ENCODE peak calls at places on chromosomes 11 and 22, in four cellular contexts. One of them, this sample, is unnamed.

GRCh38 chr11:92978226-92979111 is 9.0 kb downstream of the MTNR1B start:
- DNase-seq in K562: peak
- DNase-seq in HepG2: no peak
- DNase-seq in H1: no peak
- DNase-seq in this sample: no peak

GRCh38 chr11:84886344-84886743 is 740.8 kb downstream of the DLG2 start:
- DNase-seq in K562: no peak
- DNase-seq in HepG2: no peak
- DNase-seq in H1: no peak
- DNase-seq in this sample: no peak

GRCh38 chr11:64649304-64649703 is 58.3 kb downstream of the SLC22A12 start:
- DNase-seq in K562: peak
- DNase-seq in HepG2: peak
- DNase-seq in H1: no peak
- DNase-seq in this sample: peak

GRCh38 chr11:44145011-44145777 is 49.7 kb downstream of the EXT2 start:
- DNase-seq in K562: no peak
- DNase-seq in HepG2: no peak
- DNase-seq in H1: no peak
- DNase-seq in this sample: no peak

GRCh38 chr11:81707881-81708280 is 1025.8 kb downstream of the FAM181B start:
- DNase-seq in K562: no peak
- DNase-seq in HepG2: no peak
- DNase-seq in H1: no peak
- DNase-seq in this sample: no peak

GRCh38 chr22:23424031-23424430 is 156.1 kb downstream of the IGLL1 start:
- DNase-seq in K562: no peak
- DNase-seq in HepG2: no peak
- DNase-seq in H1: no peak
- DNase-seq in this sample: no peak

GRCh38 chr22:44057411-44057987 is 33.4 kb downstream of the PARVB start:
- DNase-seq in K562: no peak
- DNase-seq in HepG2: no peak
- DNase-seq in H1: no peak
- DNase-seq in this sample: no peak

GRCh38 chr11:119823077-119823476 is 94.1 kb upstream of the NECTIN1 start:
- DNase-seq in K562: no peak
- DNase-seq in HepG2: no peak
- DNase-seq in H1: no peak
- DNase-seq in this sample: no peak

GRCh38 chr11:66934971-66935779 is 23.0 kb downstream of the PC start:
- DNase-seq in K562: peak
- DNase-seq in HepG2: no peak
- DNase-seq in H1: no peak
- DNase-seq in this sample: no peak

GRCh38 chr22:19801340-19802000 is 40.9 kb downstream of the TBX1 start:
- DNase-seq in K562: no peak
- DNase-seq in HepG2: no peak
- DNase-seq in H1: no peak
- DNase-seq in this sample: no peak

GRCh38 chr11:66467756-66468155 is 1.1 kb downstream of the PELI3 start:
- DNase-seq in K562: no peak
- DNase-seq in HepG2: no peak
- DNase-seq in H1: no peak
- DNase-seq in this sample: no peak

GRCh38 chr11:114819028-114819427 is 140.7 kb downstream of the NXPE2 start:
- DNase-seq in K562: no peak
- DNase-seq in HepG2: no peak
- DNase-seq in H1: no peak
- DNase-seq in this sample: no peak

GRCh38 chr11:114820621-114821020 is 142.3 kb downstream of the NXPE2 start:
- DNase-seq in K562: peak
- DNase-seq in HepG2: no peak
- DNase-seq in H1: no peak
- DNase-seq in this sample: no peak

GRCh38 chr11:114822038-114822437 is 143.7 kb downstream of the NXPE2 start:
- DNase-seq in K562: no peak
- DNase-seq in HepG2: no peak
- DNase-seq in H1: no peak
- DNase-seq in this sample: no peak

GRCh38 chr11:114818382-114818781 is 140.1 kb downstream of the NXPE2 start:
- DNase-seq in K562: no peak
- DNase-seq in HepG2: no peak
- DNase-seq in H1: no peak
- DNase-seq in this sample: no peak

DNA sequence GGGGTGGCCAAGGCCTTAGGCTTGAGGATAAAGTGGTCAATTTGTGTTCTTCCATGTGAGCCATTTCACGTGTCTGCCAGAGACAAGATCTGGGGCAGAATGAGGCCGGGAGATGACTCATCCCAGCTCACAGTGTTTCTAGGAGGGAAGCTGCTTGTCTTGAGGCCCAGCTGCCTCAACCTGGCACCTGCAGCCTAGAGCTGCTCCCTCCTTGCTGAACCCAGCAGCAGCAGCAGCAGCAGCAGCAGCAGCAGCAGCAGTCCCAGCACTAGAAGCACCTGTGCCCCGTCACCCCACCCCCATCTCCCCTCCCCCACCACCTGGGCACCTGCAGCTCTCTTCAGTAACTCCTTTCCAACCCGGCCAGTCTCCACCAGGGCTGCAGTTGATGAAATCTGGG is 143.3 kb downstream of the NXPE2 start:
- DNase-seq in K562: peak
- DNase-seq in HepG2: no peak
- DNase-seq in H1: no peak
- DNase-seq in this sample: no peak
- TF ChIP-seq FOSL1 in K562: peak
- TF ChIP-seq FOSL1 in HepG2: no peak
- TF ChIP-seq FOSL1 in H1: no peak
- TF ChIP-seq FOSL1 in this sample: no peak

DNA sequence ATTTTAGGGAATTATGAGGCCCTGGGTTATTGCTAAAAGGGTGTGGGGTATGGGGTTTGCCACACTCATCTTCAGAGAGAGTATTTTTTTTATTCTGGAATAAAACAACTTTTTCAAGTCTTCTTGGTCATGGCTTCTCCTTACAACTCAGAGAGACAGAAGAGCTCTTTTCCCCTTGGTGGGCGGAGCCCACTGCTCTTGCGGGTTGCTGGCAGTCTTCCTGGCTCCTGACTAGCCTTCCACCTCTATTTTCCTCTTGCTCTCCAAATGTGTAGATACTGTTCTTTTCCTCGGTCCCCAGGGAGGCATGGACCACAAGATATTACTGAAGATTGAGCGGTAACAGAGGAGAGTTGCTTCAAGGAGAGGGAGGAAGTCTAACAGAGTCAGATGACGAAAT is 210.6 kb downstream of the NTM start:
- DNase-seq in K562: no peak
- DNase-seq in HepG2: no peak
- DNase-seq in H1: no peak
- DNase-seq in this sample: no peak
- TF ChIP-seq SRF in K562: no peak
- TF ChIP-seq SRF in HepG2: no peak
- TF ChIP-seq SRF in H1: no peak
- TF ChIP-seq SRF in this sample: no peak

GRCh38 chr11:79129702-79130101 is 311.1 kb downstream of the TENM4 start:
- DNase-seq in K562: no peak
- DNase-seq in HepG2: no peak
- DNase-seq in H1: no peak
- DNase-seq in this sample: no peak
- TF ChIP-seq FOSL1 in K562: no peak
- TF ChIP-seq FOSL1 in HepG2: no peak
- TF ChIP-seq FOSL1 in H1: no peak
- TF ChIP-seq FOSL1 in this sample: no peak

GRCh38 chr11:110866081-110866480 is 153.8 kb upstream of the ARHGAP20 start:
- DNase-seq in K562: no peak
- DNase-seq in HepG2: no peak
- DNase-seq in H1: no peak
- DNase-seq in this sample: no peak
- TF ChIP-seq SRF in K562: no peak
- TF ChIP-seq SRF in HepG2: no peak
- TF ChIP-seq SRF in H1: no peak
- TF ChIP-seq SRF in this sample: no peak

DNA sequence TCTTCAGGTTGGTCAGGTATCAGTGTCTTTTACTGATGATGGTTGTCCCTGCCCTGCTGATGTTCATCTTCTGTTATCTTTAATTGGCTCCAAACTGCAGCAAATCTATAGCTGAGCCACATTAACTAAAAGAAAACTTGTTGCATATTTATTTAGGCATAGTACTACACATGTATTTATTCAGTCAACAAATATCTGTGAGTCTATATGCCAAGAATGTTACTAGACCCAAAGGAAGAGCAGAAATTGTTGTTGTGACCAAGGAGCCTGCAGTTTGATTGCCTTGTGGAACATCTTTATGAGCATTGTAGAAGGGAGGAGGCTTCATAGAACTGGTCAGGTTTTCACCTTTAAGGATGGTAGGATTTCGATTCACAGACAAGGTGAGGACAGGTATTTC is 10.1 kb downstream of the BMAL1 start:
- DNase-seq in K562: no peak
- DNase-seq in HepG2: no peak
- DNase-seq in H1: no peak
- DNase-seq in this sample: no peak
- TF ChIP-seq FOSL1 in K562: no peak
- TF ChIP-seq FOSL1 in HepG2: no peak
- TF ChIP-seq FOSL1 in H1: no peak
- TF ChIP-seq FOSL1 in this sample: no peak

GRCh38 chr11:21278840-21279239 is 609.5 kb downstream of the NELL1 start:
- DNase-seq in K562: no peak
- DNase-seq in HepG2: no peak
- DNase-seq in H1: no peak
- DNase-seq in this sample: no peak
- TF ChIP-seq SRF in K562: no peak
- TF ChIP-seq SRF in HepG2: no peak
- TF ChIP-seq SRF in H1: no peak
- TF ChIP-seq SRF in this sample: no peak

GRCh38 chr22:39207141-39208012 is 37.4 kb downstream of the PDGFB start:
- DNase-seq in K562: no peak
- DNase-seq in HepG2: no peak
- DNase-seq in H1: no peak
- DNase-seq in this sample: no peak
- TF ChIP-seq FOSL1 in K562: no peak
- TF ChIP-seq FOSL1 in HepG2: no peak
- TF ChIP-seq FOSL1 in H1: no peak
- TF ChIP-seq FOSL1 in this sample: no peak

GRCh38 chr11:128929991-128930390 is 12.7 kb downstream of the TP53AIP1 start:
- DNase-seq in K562: no peak
- DNase-seq in HepG2: no peak
- DNase-seq in H1: no peak
- DNase-seq in this sample: no peak
- TF ChIP-seq SRF in K562: no peak
- TF ChIP-seq SRF in HepG2: no peak
- TF ChIP-seq SRF in H1: no peak
- TF ChIP-seq SRF in this sample: no peak

DNA sequence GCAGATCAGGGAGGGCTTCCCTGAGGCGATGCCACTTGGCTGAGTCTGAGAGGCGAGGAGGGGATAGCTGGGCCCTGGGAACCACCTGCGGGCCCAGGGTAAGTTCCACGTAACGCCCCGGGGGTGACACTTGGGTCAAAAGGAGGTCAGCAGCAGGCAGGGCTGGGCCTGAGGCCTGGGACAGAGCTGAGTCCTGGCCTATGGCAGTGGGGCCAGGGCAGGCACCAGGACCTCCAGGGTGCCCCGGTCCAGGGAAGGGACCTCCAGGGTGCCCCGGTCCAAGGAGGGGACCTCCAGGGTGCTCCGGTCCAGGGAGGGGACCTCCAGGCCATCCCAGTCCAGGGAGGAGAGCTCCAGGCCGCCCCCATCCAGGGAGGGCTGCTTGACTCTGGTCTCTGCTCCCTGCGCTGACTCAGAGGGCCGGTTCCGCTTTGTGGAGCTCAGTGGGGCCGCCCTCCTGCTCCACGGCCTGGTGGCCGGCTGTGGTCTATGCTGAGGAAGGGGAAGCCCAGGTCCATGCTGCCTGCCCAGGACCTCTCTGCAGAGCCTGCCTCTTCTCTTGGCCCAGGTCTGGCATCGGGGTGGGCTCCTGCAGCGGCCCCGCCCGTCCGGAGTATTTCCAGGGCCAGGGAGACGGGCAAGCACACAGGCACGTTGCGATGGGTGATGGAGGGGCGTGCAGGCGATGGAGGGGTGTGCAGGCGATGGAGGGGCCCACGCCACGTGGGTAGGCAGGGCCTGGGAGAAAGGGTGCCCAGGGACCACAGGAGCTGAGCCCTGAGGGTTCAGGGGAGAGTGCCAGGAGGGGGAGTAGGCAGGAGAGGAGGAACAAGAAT is 19.5 kb upstream of the WNT7B start:
- DNase-seq in K562: no peak
- DNase-seq in HepG2: no peak
- DNase-seq in H1: no peak
- DNase-seq in this sample: no peak
- TF ChIP-seq FOSL1 in K562: no peak
- TF ChIP-seq FOSL1 in HepG2: no peak
- TF ChIP-seq FOSL1 in H1: no peak
- TF ChIP-seq FOSL1 in this sample: no peak

DNA sequence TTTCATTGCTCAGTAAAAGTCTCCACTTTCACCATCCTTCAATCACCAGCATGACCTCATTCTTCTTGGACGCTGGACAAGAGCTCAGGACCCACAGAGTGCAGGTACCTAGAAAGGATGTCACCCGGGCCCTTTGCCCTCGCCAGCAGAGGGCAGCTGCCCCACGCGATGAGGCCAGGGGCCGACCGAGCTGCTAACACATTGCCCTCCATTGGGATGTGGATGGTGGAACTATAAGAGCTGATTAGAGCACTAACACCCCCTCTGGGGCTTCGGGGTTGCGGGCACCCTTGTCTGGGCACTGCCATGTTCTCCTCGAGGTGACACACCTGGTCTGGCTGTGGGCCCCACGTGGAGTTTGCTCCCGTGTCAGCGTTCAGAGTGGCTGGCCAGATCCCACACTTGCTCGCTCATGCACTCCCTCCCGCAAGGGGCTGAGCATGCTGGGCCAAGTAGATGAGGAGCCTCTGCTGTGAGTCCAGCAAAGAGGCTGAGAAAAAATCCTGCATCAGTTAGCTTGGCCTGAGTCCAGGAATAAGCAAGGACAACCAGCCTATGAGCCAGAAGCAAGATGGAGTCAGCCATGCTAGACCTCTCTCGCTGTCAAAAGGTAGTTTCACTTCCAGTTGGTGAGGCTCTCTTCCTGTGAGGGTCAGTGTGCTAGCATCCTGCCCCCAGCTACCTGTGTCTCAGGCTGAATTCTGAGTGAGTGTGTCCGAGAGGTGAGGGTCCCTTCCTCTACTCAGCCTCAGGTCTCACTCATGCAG is 9.8 kb downstream of the KRTAP5-6 start:
- DNase-seq in K562: no peak
- DNase-seq in HepG2: no peak
- DNase-seq in H1: no peak
- DNase-seq in this sample: no peak
- TF ChIP-seq SRF in K562: no peak
- TF ChIP-seq SRF in HepG2: no peak
- TF ChIP-seq SRF in H1: no peak
- TF ChIP-seq SRF in this sample: no peak